ENCODE peak calls at places on chromosomes 12 and 14, in four cellular contexts. One of them, this sample, is unnamed.

GRCh38 chr14:91854327-91854934 is 12.9 kb downstream of the TC2N start:
- DNase-seq in GM12878: no peak
- DNase-seq in HepG2: no peak
- DNase-seq in H1: no peak
- DNase-seq in this sample: no peak

GRCh38 chr14:73463411-73463810 is 5.1 kb upstream of the NUMB start:
- DNase-seq in HepG2: peak
- DNase-seq in H1: no peak
- DNase-seq in GM12878: no peak
- DNase-seq in this sample: no peak

GRCh38 chr12:29907486-29907885 is 123.7 kb upstream of the TMTC1 start:
- DNase-seq in HepG2: no peak
- DNase-seq in GM12878: no peak
- DNase-seq in H1: no peak
- DNase-seq in this sample: no peak

GRCh38 chr12:122852336-122853275 is 17.3 kb downstream of the HIP1R start:
- DNase-seq in H1: no peak
- DNase-seq in HepG2: no peak
- DNase-seq in GM12878: no peak
- DNase-seq in this sample: peak

GRCh38 chr14:79407572-79407971 is 803.7 kb downstream of the DIO2 start:
- DNase-seq in HepG2: no peak
- DNase-seq in GM12878: no peak
- DNase-seq in H1: no peak
- DNase-seq in this sample: no peak

GRCh38 chr14:68779761-68780323 is 13.0 kb downstream of the ZFP36L1 start:
- DNase-seq in GM12878: no peak
- DNase-seq in H1: no peak
- DNase-seq in HepG2: peak
- DNase-seq in this sample: no peak

GRCh38 chr12:1797011-1797901 is 23.1 kb upstream of the LRTM2 start:
- DNase-seq in GM12878: no peak
- DNase-seq in HepG2: no peak
- DNase-seq in H1: peak
- DNase-seq in this sample: peak

GRCh38 chr14:90740946-90741681 is 75.1 kb downstream of the TTC7B start:
- DNase-seq in GM12878: no peak
- DNase-seq in H1: peak
- DNase-seq in HepG2: no peak
- DNase-seq in this sample: no peak

GRCh38 chr14:53035796-53036195 is 84.9 kb upstream of the FERMT2 start:
- DNase-seq in HepG2: no peak
- DNase-seq in H1: no peak
- DNase-seq in GM12878: no peak
- DNase-seq in this sample: no peak

GRCh38 chr14:28758253-28758915 is 8.2 kb upstream of the FOXG1 start:
- DNase-seq in H1: no peak
- DNase-seq in HepG2: no peak
- DNase-seq in GM12878: no peak
- DNase-seq in this sample: no peak

GRCh38 chr14:28755930-28756895 is 10.4 kb upstream of the FOXG1 start:
- DNase-seq in GM12878: no peak
- DNase-seq in H1: no peak
- DNase-seq in HepG2: no peak
- DNase-seq in this sample: no peak

GRCh38 chr14:28757790-28758189 is 8.8 kb upstream of the FOXG1 start:
- DNase-seq in HepG2: no peak
- DNase-seq in GM12878: no peak
- DNase-seq in H1: no peak
- DNase-seq in this sample: no peak

GRCh38 chr14:28755198-28755794 is 11.3 kb upstream of the FOXG1 start:
- DNase-seq in H1: no peak
- DNase-seq in HepG2: no peak
- DNase-seq in GM12878: no peak
- DNase-seq in this sample: no peak

GRCh38 chr14:28756896-28757570 is 9.6 kb upstream of the FOXG1 start:
- DNase-seq in H1: peak
- DNase-seq in HepG2: peak
- DNase-seq in GM12878: no peak
- DNase-seq in this sample: peak
- TF ChIP-seq TCF12 in H1: peak
- TF ChIP-seq TCF12 in HepG2: no peak
- TF ChIP-seq TCF12 in GM12878: no peak
- TF ChIP-seq TCF12 in this sample: no peak

GRCh38 chr12:115305867-115306266 is 621.9 kb upstream of the TBX3 start:
- DNase-seq in GM12878: no peak
- DNase-seq in HepG2: no peak
- DNase-seq in H1: no peak
- DNase-seq in this sample: no peak
- H2AFZ ChIP-seq in GM12878: no peak
- H2AFZ ChIP-seq in HepG2: no peak
- H2AFZ ChIP-seq in H1: no peak
- H2AFZ ChIP-seq in this sample: no peak

GRCh38 chr12:131106542-131106941 is 152.8 kb downstream of the ADGRD1 start:
- DNase-seq in H1: no peak
- DNase-seq in HepG2: no peak
- DNase-seq in GM12878: no peak
- DNase-seq in this sample: no peak
- TF ChIP-seq TCF12 in H1: no peak
- TF ChIP-seq TCF12 in HepG2: no peak
- TF ChIP-seq TCF12 in GM12878: no peak
- TF ChIP-seq TCF12 in this sample: no peak

GRCh38 chr12:3152013-3152412 is 74.8 kb downstream of the TSPAN9 start:
- DNase-seq in H1: no peak
- DNase-seq in GM12878: no peak
- DNase-seq in HepG2: no peak
- DNase-seq in this sample: peak
- H2AFZ ChIP-seq in H1: no peak
- H2AFZ ChIP-seq in GM12878: no peak
- H2AFZ ChIP-seq in HepG2: no peak
- H2AFZ ChIP-seq in this sample: no peak

GRCh38 chr12:92242917-92243316 is 97.3 kb upstream of the BTG1 start:
- DNase-seq in GM12878: no peak
- DNase-seq in H1: no peak
- DNase-seq in HepG2: no peak
- DNase-seq in this sample: no peak
- TF ChIP-seq TCF12 in GM12878: no peak
- TF ChIP-seq TCF12 in H1: no peak
- TF ChIP-seq TCF12 in HepG2: no peak
- TF ChIP-seq TCF12 in this sample: no peak

DNA sequence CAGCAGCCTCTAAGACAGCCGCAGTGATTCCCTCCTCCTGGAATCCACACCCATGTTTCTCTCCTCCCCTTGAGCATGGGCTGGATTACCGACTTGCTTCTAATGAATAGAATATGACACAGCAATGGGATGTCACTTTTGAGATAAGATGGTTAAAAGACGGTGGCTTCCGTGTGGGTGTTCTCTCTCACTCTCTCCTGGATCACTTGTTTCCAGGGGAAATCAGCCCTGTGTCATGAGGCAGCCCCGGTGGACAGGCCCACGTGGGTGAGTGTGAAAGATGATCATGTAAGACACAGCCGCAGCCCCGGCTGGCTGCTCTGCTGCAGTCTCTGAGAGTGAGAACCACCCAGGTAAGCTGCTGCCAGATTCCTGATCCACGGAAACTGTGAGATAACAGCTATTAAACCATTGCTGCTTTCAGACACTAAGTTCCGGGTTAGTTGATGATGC is 10.7 kb downstream of the MOAP1 start:
- DNase-seq in H1: no peak
- DNase-seq in HepG2: no peak
- DNase-seq in GM12878: no peak
- DNase-seq in this sample: peak
- H2AFZ ChIP-seq in H1: no peak
- H2AFZ ChIP-seq in HepG2: peak
- H2AFZ ChIP-seq in GM12878: no peak
- H2AFZ ChIP-seq in this sample: peak